ENCODE peak calls at places on chromosomes 6 and 20, in four cellular contexts. J is stimulated activated CD4-positive, alpha-beta T cell treated with anti-CD3 and anti-CD28 coated beads, TNF-alpha, amount 100 ng/mL, for 48 hours; M is GM06990; Q is lung. Z is an unnamed sample.

GRCh38 chr6:159997498-159998101 is 28.7 kb downstream of the IGF2R start:
- DNase-seq in Q (no peak), J (no peak), M (no peak), Z (no peak)

GRCh38 chr6:154874684-154875594 is 120.2 kb upstream of the TIAM2 start:
- DNase-seq in J (no peak), M (no peak), Q (no peak), Z (no peak)

GRCh38 chr6:110053395-110054240 is 75.5 kb downstream of the GPR6 start:
- DNase-seq in M (no peak), J (no peak), Q (no peak), Z (peak)

GRCh38 chr6:43702522-43703440 is 15.2 kb upstream of the MRPS18A start:
- DNase-seq in J (no peak), M (peak), Q (peak), Z (peak)

GRCh38 chr6:42123379-42124103 is 18.9 kb downstream of the C6orf132 start:
- DNase-seq in J (no peak), M (no peak), Q (no peak), Z (no peak)

GRCh38 chr6:169931223-169931760 is 179.9 kb downstream of the ERMARD start:
- DNase-seq in Q (no peak), J (no peak), M (no peak), Z (peak)

GRCh38 chr6:17493286-17493685 is 99.9 kb downstream of the CAP2 start:
- DNase-seq in J (no peak), M (no peak), Q (no peak), Z (no peak)

GRCh38 chr6:105949939-105950582 is 136.1 kb upstream of the PRDM1 start:
- DNase-seq in Q (no peak), M (no peak), J (no peak), Z (no peak)

GRCh38 chr20:35556871-35557270 is 15.0 kb downstream of the ERGIC3 start:
- DNase-seq in M (no peak), J (no peak), Q (no peak), Z (no peak)

GRCh38 chr20:41098703-41099250 is 38.6 kb upstream of the PLCG1 start:
- DNase-seq in M (no peak), J (no peak), Q (no peak), Z (no peak)

GRCh38 chr20:53884859-53885654 is 185.3 kb downstream of the BCAS1 start:
- DNase-seq in M (no peak), J (no peak), Q (no peak), Z (peak)

GRCh38 chr6:108039681-108040080 is 34.9 kb downstream of the OSTM1 start:
- DNase-seq in Q (no peak), M (no peak), J (no peak), Z (no peak)

GRCh38 chr6:43976706-43977403 is 150.4 kb downstream of the MRPL14 start:
- DNase-seq in Q (no peak), J (no peak), M (no peak), Z (no peak)

GRCh38 chr6:25012657-25013056 is 76.9 kb upstream of the RIPOR2 start:
- DNase-seq in J (no peak), M (no peak), Q (no peak), Z (no peak)

GRCh38 chr20:9409352-9409751 is 105.0 kb upstream of the LAMP5 start:
- DNase-seq in M (no peak), J (no peak), Q (no peak), Z (peak)

GRCh38 chr6:137560184-137560563 is 66.0 kb upstream of the OLIG3 start:
- DNase-seq in J (no peak), M (no peak), Q (no peak), Z (no peak)

GRCh38 chr20:61166324-61166723 is 85.7 kb upstream of the CDH4 start:
- DNase-seq in J (no peak), M (no peak), Q (no peak), Z (no peak)

GRCh38 chr6:55955684-55956083 is 80.3 kb upstream of the BMP5 start:
- DNase-seq in M (no peak), J (no peak), Q (no peak), Z (peak)

GRCh38 chr6:143241110-143241509 is 180.4 kb downstream of the AIG1 start:
- DNase-seq in Q (no peak), M (no peak), J (no peak), Z (no peak)

GRCh38 chr20:46243707-46244628 is 64.3 kb downstream of the CDH22 start:
- DNase-seq in Q (no peak), M (no peak), J (no peak), Z (peak)

GRCh38 chr20:347640-348484 is 951 bp downstream of the NRSN2 start:
- DNase-seq in Q (peak), J (peak), M (peak), Z (peak)

GRCh38 chr6:126180585-126180984 is 159.3 kb upstream of the CENPW start:
- DNase-seq in Q (no peak), M (no peak), J (peak), Z (peak)

GRCh38 chr20:58837717-58838116 is 13.0 kb downstream of the GNAS-AS1 start:
- DNase-seq in M (no peak), J (no peak), Q (no peak), Z (no peak)

GRCh38 chr6:42367353-42368011 is 84.2 kb downstream of the TRERF1 start:
- DNase-seq in Q (peak), M (peak), J (no peak), Z (no peak)